ENCODE peak calls at places on chromosomes 5 and 9, in five cellular contexts. P is AG04449, T is brain microvascular endothelial cell, H is A673, O is MM.1S. B is an unnamed sample.
A peak's percentile ranks its signal among the peaks of the same experiment; 100 is the strongest.

GRCh38 chr5:148979104-148979723 is 83.6 kb downstream of the SH3TC2 start:
- DNase-seq in P (no peak), H (no peak), T (no peak), O (no peak), B (no peak)

GRCh38 chr5:133458435-133458834 is 153.9 kb downstream of the FSTL4 start:
- DNase-seq in O (no peak), T (no peak), H (no peak), P (no peak), B (no peak)

GRCh38 chr9:91006046-91006445 is 204.4 kb downstream of the SYK start:
- DNase-seq in O (no peak), P (no peak), T (no peak), H (no peak), B (no peak)

GRCh38 chr5:61301820-61302563 is 30.1 kb upstream of the ZSWIM6 start:
- DNase-seq in T (peak; percentile 99), H (no peak), O (no peak), P (peak; percentile 98), B (no peak)

GRCh38 chr9:121281614-121282291 is 13.8 kb downstream of the GSN start:
- DNase-seq in P (no peak), T (no peak), O (no peak), H (no peak), B (no peak)

GRCh38 chr9:71929223-71929622 is 17.8 kb downstream of the C9orf85 start:
- DNase-seq in T (peak; percentile 18), H (no peak), P (peak; percentile 70), O (no peak), B (no peak)

GRCh38 chr5:121164632-121165031 is 687.0 kb upstream of the FTMT start:
- DNase-seq in O (no peak), T (no peak), H (no peak), P (no peak), B (no peak)

GRCh38 chr9:107513464-107514092 is 24.0 kb upstream of the KLF4 start:
- DNase-seq in H (no peak), P (no peak), T (no peak), O (peak; percentile 11), B (peak; percentile 8)

GRCh38 chr5:54470677-54471076 is 15.2 kb downstream of the HSPB3 start:
- DNase-seq in P (peak; percentile 59), H (no peak), T (peak; percentile 60), O (no peak), B (no peak)

GRCh38 chr9:115992834-115993233 is 160.8 kb upstream of the PAPPA start:
- DNase-seq in T (peak; percentile 60), H (no peak), O (no peak), P (no peak), B (no peak)

GRCh38 chr5:113090336-113091106 is 113.9 kb downstream of the DCP2 start:
- DNase-seq in T (no peak), O (peak; percentile 16), H (no peak), P (no peak), B (no peak)
- H3K4me3 ChIP-seq in T (no peak overlapping the region), O (no peak overlapping the region), H (no peak overlapping the region), P (no peak overlapping the region), B (no peak overlapping the region)

DNA sequence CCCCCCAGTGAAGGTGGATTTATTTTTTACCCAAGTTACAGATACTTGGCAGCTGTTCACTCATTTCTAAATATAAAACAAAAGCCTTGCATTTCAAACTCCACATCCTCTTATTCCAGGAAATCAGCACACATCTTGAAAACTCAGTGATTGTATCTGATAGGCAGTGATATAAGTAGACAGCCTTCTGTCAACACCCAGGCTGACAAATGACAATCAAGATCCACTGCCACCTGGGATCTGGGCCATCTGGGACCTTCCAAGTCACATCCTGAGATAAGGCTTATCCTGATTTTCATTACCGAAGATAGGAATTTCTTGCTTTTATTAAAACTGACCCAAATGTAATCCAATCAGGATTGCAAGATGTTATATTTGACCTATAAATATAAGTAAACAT is 201.3 kb upstream of the PUM3 start:
- DNase-seq in P (no peak), H (no peak), T (no peak), O (no peak), B (no peak)
- H3K4me3 ChIP-seq in P (no peak overlapping the region), H (no peak overlapping the region), T (no peak overlapping the region), O (no peak overlapping the region), B (no peak overlapping the region)

GRCh38 chr5:177458122-177458681 is 11.6 kb downstream of the PRR7 start:
- DNase-seq in P (no peak), T (no peak), O (no peak), H (no peak), B (no peak)
- H3K4me3 ChIP-seq in P (no peak overlapping the region), T (no peak overlapping the region), O (no peak overlapping the region), H (no peak overlapping the region), B (no peak overlapping the region)

DNA sequence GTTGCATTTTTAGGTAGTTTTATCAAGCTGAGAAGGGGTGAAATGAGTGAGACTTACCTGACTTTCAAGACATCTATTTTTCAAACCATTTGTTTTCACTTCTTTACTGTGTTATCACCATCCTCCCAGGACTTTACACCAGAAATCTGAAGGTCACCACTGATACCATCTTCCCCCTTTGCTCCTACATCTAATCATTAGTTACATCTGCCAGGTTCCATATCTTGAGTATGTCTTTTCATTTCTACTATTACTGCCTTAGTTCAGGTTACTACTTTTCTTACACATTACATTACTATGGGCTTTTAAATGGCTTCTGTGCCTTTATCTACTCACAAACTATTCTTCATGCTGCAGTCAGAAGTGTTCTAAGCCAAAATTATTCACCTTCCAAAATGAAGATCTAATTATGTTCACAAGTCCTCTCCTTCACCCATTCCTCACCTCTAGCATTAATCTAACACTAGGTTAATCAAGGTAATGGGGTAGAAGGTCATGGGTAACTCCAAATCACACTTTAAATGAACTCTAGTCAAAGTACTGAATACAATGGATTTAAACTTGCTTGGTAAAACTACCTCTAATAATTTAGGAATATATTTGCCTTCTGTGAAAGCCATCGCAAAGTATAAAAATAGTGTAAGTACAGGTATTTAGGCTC is 2.1 kb upstream of the HSDL2 start:
- DNase-seq in T (no peak), O (no peak), P (no peak), H (no peak), B (no peak)
- H3K4me3 ChIP-seq in T (no peak overlapping the region), O (peak overlapping the region; percentile 99), P (no peak overlapping the region), H (peak overlapping the region; percentile 88), B (peak overlapping the region; percentile 96)

GRCh38 chr5:91162534-91163381 is 220.4 kb downstream of the ARRDC3 start:
- DNase-seq in O (peak; percentile 84), H (no peak), P (peak; percentile 57), T (peak; percentile 92), B (peak; percentile 61)
- H3K4me3 ChIP-seq in O (no peak overlapping the region), H (no peak overlapping the region), P (no peak overlapping the region), T (no peak overlapping the region), B (no peak overlapping the region)

DNA sequence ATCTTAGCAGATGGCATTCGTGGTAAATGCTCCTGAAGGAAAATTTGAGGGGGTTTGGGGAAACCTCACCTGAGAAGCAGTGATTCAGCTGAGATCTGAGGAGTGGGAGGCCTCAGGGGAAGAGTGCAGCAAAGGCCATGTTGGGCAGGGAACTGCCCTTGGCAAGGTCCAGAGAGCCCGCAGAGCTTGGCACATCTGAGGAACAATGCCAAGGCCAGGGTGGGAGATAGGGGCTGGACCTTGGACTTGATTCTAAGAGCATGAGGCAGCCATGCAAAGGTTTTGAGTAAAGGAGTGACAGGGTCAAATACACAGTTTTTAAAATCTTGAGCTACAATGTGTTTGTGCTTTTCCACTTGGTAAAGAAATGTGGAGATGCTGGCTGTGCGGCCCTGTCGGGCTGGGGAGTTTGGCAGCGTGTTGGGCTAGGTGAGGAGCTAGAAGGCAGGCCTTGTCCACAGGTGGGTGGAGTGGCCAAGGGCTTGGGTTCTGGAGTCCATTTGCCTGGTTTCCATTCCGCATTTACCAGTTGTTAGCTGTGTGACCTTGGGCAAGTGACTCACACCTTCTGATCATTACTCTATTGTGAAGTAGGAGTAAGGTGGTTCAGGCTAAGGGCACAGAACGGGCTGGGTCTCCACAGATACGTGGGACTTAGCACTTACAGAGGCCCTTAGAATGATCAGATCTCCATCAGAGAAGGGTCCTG is 6.1 kb downstream of the TBC1D13 start:
- DNase-seq in T (no peak), O (no peak), P (no peak), H (no peak), B (no peak)
- H3K4me3 ChIP-seq in T (no peak overlapping the region), O (no peak overlapping the region), P (no peak overlapping the region), H (no peak overlapping the region), B (no peak overlapping the region)

GRCh38 chr9:93185261-93186150 is 1.6 kb downstream of the WNK2 start:
- DNase-seq in T (no peak), H (no peak), P (no peak), O (no peak), B (no peak)
- H3K4me3 ChIP-seq in T (no peak overlapping the region), H (no peak overlapping the region), P (no peak overlapping the region), O (no peak overlapping the region), B (no peak overlapping the region)

GRCh38 chr5:160310910-160311295 is 1.5 kb downstream of the CCNJL start:
- DNase-seq in T (no peak), H (no peak), P (no peak), O (no peak), B (no peak)
- H3K4me3 ChIP-seq in T (no peak overlapping the region), H (peak overlapping the region; percentile 81), P (no peak overlapping the region), O (no peak overlapping the region), B (no peak overlapping the region)

DNA sequence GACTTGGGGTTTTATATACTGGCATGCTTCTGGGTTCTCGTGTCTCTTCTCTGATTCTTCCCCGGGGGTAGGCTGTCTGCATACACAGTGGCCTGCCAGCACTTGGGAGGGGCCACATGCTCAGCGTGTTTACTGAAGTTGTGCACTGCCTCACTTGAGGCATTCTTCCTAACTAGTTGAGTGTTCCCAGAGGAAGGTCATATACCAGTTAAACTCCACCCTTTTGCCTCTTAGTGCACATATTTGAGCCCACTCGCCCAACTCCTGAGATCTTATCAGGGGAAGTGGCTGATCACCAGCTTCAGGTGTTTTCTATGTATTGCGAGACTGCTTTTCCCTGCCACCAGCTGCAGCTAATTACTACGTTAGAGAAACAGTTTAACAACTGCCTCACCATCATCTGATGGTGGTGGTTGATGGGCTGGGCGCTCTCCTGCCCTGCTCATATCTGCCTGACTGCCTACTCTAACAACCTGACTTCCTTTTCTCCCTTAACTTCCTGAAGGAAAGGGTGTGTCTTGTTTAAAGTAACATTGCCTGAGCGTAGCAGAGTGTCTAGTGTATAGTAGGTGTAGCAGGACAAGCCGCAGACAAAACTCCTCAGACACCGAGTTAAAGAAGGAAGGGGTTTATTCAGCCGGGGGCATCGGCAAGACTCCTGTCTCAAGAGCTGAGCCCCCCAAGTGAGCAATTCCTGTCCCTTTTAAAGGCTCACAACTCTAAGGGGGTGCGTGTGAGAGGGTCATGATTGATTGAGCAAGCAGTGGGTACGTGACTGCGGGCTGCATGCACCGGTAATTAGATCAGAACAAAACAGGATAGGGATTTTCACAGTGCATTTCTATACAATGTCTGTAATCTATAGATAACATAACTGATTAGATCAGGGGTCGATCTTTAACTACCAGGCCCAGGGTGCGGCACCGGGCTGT is 60.1 kb upstream of the CLINT1 start:
- DNase-seq in T (no peak), H (peak; percentile 15), O (no peak), P (no peak), B (peak; percentile 30)
- H3K4me3 ChIP-seq in T (no peak overlapping the region), H (no peak overlapping the region), O (no peak overlapping the region), P (no peak overlapping the region), B (no peak overlapping the region)